ENCODE peak calls at places on chromosomes 5 and 9, in ten cellular contexts. One of them, this sample, is unnamed.

GRCh38 chr5:147576646-147577535 is 67.0 kb upstream of the DPYSL3 start:
- DNase-seq in ACHN: no peak
- DNase-seq in left ventricle myocardium inferior: peak
- DNase-seq in activated CD8-positive, alpha-beta T cell treated with anti-CD3 and anti-CD28 coated beads for 36 hours: peak
- DNase-seq in EL: peak
- DNase-seq in NCI-H1105 treated with DMSO at 0.1 percent for 48 hours: no peak
- DNase-seq in H54: peak
- DNase-seq in cardiac muscle cell: peak
- DNase-seq in iris pigment epithelial cell: peak
- DNase-seq in upper lobe of right lung: peak
- DNase-seq in this sample: peak

GRCh38 chr5:151267481-151268275 is 14.7 kb downstream of the GM2A start:
- DNase-seq in ACHN: no peak
- DNase-seq in left ventricle myocardium inferior: no peak
- DNase-seq in activated CD8-positive, alpha-beta T cell treated with anti-CD3 and anti-CD28 coated beads for 36 hours: no peak
- DNase-seq in EL: peak
- DNase-seq in NCI-H1105 treated with DMSO at 0.1 percent for 48 hours: no peak
- DNase-seq in H54: no peak
- DNase-seq in cardiac muscle cell: no peak
- DNase-seq in iris pigment epithelial cell: no peak
- DNase-seq in upper lobe of right lung: no peak
- DNase-seq in this sample: no peak

GRCh38 chr5:54703091-54703490 is 185.5 kb downstream of the SNX18 start:
- DNase-seq in ACHN: no peak
- DNase-seq in left ventricle myocardium inferior: peak
- DNase-seq in activated CD8-positive, alpha-beta T cell treated with anti-CD3 and anti-CD28 coated beads for 36 hours: no peak
- DNase-seq in EL: peak
- DNase-seq in NCI-H1105 treated with DMSO at 0.1 percent for 48 hours: no peak
- DNase-seq in H54: peak
- DNase-seq in cardiac muscle cell: peak
- DNase-seq in iris pigment epithelial cell: peak
- DNase-seq in upper lobe of right lung: no peak
- DNase-seq in this sample: peak

GRCh38 chr9:112049834-112050516 is 125.1 kb downstream of the SUSD1 start:
- DNase-seq in ACHN: no peak
- DNase-seq in left ventricle myocardium inferior: no peak
- DNase-seq in activated CD8-positive, alpha-beta T cell treated with anti-CD3 and anti-CD28 coated beads for 36 hours: no peak
- DNase-seq in EL: peak
- DNase-seq in NCI-H1105 treated with DMSO at 0.1 percent for 48 hours: peak
- DNase-seq in H54: no peak
- DNase-seq in cardiac muscle cell: peak
- DNase-seq in iris pigment epithelial cell: no peak
- DNase-seq in upper lobe of right lung: no peak
- DNase-seq in this sample: no peak

GRCh38 chr9:114247086-114247485 is 75.8 kb upstream of the ORM1 start:
- DNase-seq in ACHN: no peak
- DNase-seq in left ventricle myocardium inferior: no peak
- DNase-seq in activated CD8-positive, alpha-beta T cell treated with anti-CD3 and anti-CD28 coated beads for 36 hours: no peak
- DNase-seq in EL: no peak
- DNase-seq in NCI-H1105 treated with DMSO at 0.1 percent for 48 hours: no peak
- DNase-seq in H54: no peak
- DNase-seq in cardiac muscle cell: no peak
- DNase-seq in iris pigment epithelial cell: no peak
- DNase-seq in upper lobe of right lung: no peak
- DNase-seq in this sample: no peak

GRCh38 chr5:56060276-56061110 is 65.7 kb upstream of the IL6ST start:
- DNase-seq in ACHN: no peak
- DNase-seq in left ventricle myocardium inferior: no peak
- DNase-seq in activated CD8-positive, alpha-beta T cell treated with anti-CD3 and anti-CD28 coated beads for 36 hours: peak
- DNase-seq in EL: no peak
- DNase-seq in NCI-H1105 treated with DMSO at 0.1 percent for 48 hours: no peak
- DNase-seq in H54: no peak
- DNase-seq in cardiac muscle cell: no peak
- DNase-seq in iris pigment epithelial cell: no peak
- DNase-seq in upper lobe of right lung: no peak
- DNase-seq in this sample: no peak

GRCh38 chr5:172150514-172151425 is 37.3 kb downstream of the STK10 start:
- DNase-seq in ACHN: no peak
- DNase-seq in left ventricle myocardium inferior: peak
- DNase-seq in activated CD8-positive, alpha-beta T cell treated with anti-CD3 and anti-CD28 coated beads for 36 hours: peak
- DNase-seq in EL: peak
- DNase-seq in NCI-H1105 treated with DMSO at 0.1 percent for 48 hours: no peak
- DNase-seq in H54: no peak
- DNase-seq in cardiac muscle cell: peak
- DNase-seq in iris pigment epithelial cell: no peak
- DNase-seq in upper lobe of right lung: peak
- DNase-seq in this sample: no peak

GRCh38 chr9:127116088-127116726 is 6.2 kb downstream of the ANGPTL2 start:
- DNase-seq in ACHN: no peak
- DNase-seq in left ventricle myocardium inferior: no peak
- DNase-seq in activated CD8-positive, alpha-beta T cell treated with anti-CD3 and anti-CD28 coated beads for 36 hours: peak
- DNase-seq in EL: no peak
- DNase-seq in NCI-H1105 treated with DMSO at 0.1 percent for 48 hours: no peak
- DNase-seq in H54: no peak
- DNase-seq in cardiac muscle cell: no peak
- DNase-seq in iris pigment epithelial cell: no peak
- DNase-seq in upper lobe of right lung: peak
- DNase-seq in this sample: no peak

GRCh38 chr5:111781200-111781599 is 24.2 kb upstream of the NREP start:
- DNase-seq in ACHN: no peak
- DNase-seq in left ventricle myocardium inferior: peak
- DNase-seq in activated CD8-positive, alpha-beta T cell treated with anti-CD3 and anti-CD28 coated beads for 36 hours: no peak
- DNase-seq in EL: peak
- DNase-seq in NCI-H1105 treated with DMSO at 0.1 percent for 48 hours: no peak
- DNase-seq in H54: no peak
- DNase-seq in cardiac muscle cell: peak
- DNase-seq in iris pigment epithelial cell: peak
- DNase-seq in upper lobe of right lung: peak
- DNase-seq in this sample: no peak

GRCh38 chr5:35904443-35905132 is 33.8 kb downstream of the CAPSL start:
- DNase-seq in ACHN: no peak
- DNase-seq in left ventricle myocardium inferior: no peak
- DNase-seq in activated CD8-positive, alpha-beta T cell treated with anti-CD3 and anti-CD28 coated beads for 36 hours: peak
- DNase-seq in EL: no peak
- DNase-seq in NCI-H1105 treated with DMSO at 0.1 percent for 48 hours: no peak
- DNase-seq in H54: no peak
- DNase-seq in cardiac muscle cell: no peak
- DNase-seq in iris pigment epithelial cell: no peak
- DNase-seq in upper lobe of right lung: no peak
- DNase-seq in this sample: no peak

GRCh38 chr9:111198936-111199335 is 131.1 kb downstream of the OR2K2 start:
- DNase-seq in ACHN: no peak
- DNase-seq in left ventricle myocardium inferior: no peak
- DNase-seq in activated CD8-positive, alpha-beta T cell treated with anti-CD3 and anti-CD28 coated beads for 36 hours: no peak
- DNase-seq in EL: peak
- DNase-seq in NCI-H1105 treated with DMSO at 0.1 percent for 48 hours: no peak
- DNase-seq in H54: no peak
- DNase-seq in cardiac muscle cell: peak
- DNase-seq in iris pigment epithelial cell: peak
- DNase-seq in upper lobe of right lung: no peak
- DNase-seq in this sample: no peak

GRCh38 chr5:160213537-160213936 is 15.8 kb upstream of the FABP6 start:
- DNase-seq in ACHN: peak
- DNase-seq in left ventricle myocardium inferior: no peak
- DNase-seq in activated CD8-positive, alpha-beta T cell treated with anti-CD3 and anti-CD28 coated beads for 36 hours: no peak
- DNase-seq in EL: no peak
- DNase-seq in NCI-H1105 treated with DMSO at 0.1 percent for 48 hours: no peak
- DNase-seq in H54: peak
- DNase-seq in cardiac muscle cell: no peak
- DNase-seq in iris pigment epithelial cell: peak
- DNase-seq in upper lobe of right lung: no peak
- DNase-seq in this sample: no peak

GRCh38 chr5:78569441-78569840 is 79.1 kb downstream of the LHFPL2 start:
- DNase-seq in ACHN: no peak
- DNase-seq in left ventricle myocardium inferior: no peak
- DNase-seq in activated CD8-positive, alpha-beta T cell treated with anti-CD3 and anti-CD28 coated beads for 36 hours: no peak
- DNase-seq in EL: peak
- DNase-seq in NCI-H1105 treated with DMSO at 0.1 percent for 48 hours: peak
- DNase-seq in H54: no peak
- DNase-seq in cardiac muscle cell: peak
- DNase-seq in iris pigment epithelial cell: peak
- DNase-seq in upper lobe of right lung: no peak
- DNase-seq in this sample: peak

GRCh38 chr5:138738399-138738798 is 14.8 kb upstream of the CTNNA1 start:
- DNase-seq in ACHN: no peak
- DNase-seq in left ventricle myocardium inferior: no peak
- DNase-seq in activated CD8-positive, alpha-beta T cell treated with anti-CD3 and anti-CD28 coated beads for 36 hours: no peak
- DNase-seq in EL: no peak
- DNase-seq in NCI-H1105 treated with DMSO at 0.1 percent for 48 hours: no peak
- DNase-seq in H54: no peak
- DNase-seq in cardiac muscle cell: no peak
- DNase-seq in iris pigment epithelial cell: no peak
- DNase-seq in upper lobe of right lung: no peak
- DNase-seq in this sample: no peak

GRCh38 chr5:81825237-81825636 is 74.3 kb upstream of the SSBP2 start:
- DNase-seq in ACHN: no peak
- DNase-seq in left ventricle myocardium inferior: peak
- DNase-seq in activated CD8-positive, alpha-beta T cell treated with anti-CD3 and anti-CD28 coated beads for 36 hours: no peak
- DNase-seq in EL: peak
- DNase-seq in NCI-H1105 treated with DMSO at 0.1 percent for 48 hours: peak
- DNase-seq in H54: peak
- DNase-seq in cardiac muscle cell: peak
- DNase-seq in iris pigment epithelial cell: peak
- DNase-seq in upper lobe of right lung: no peak
- DNase-seq in this sample: peak

GRCh38 chr5:91928751-91929521 is 545.8 kb upstream of the ARRDC3 start:
- DNase-seq in ACHN: peak
- DNase-seq in left ventricle myocardium inferior: no peak
- DNase-seq in activated CD8-positive, alpha-beta T cell treated with anti-CD3 and anti-CD28 coated beads for 36 hours: no peak
- DNase-seq in EL: peak
- DNase-seq in NCI-H1105 treated with DMSO at 0.1 percent for 48 hours: peak
- DNase-seq in H54: peak
- DNase-seq in cardiac muscle cell: peak
- DNase-seq in iris pigment epithelial cell: peak
- DNase-seq in upper lobe of right lung: no peak
- DNase-seq in this sample: peak

GRCh38 chr5:177131711-177132503 is 1.7 kb upstream of the NSD1 start:
- DNase-seq in ACHN: no peak
- DNase-seq in left ventricle myocardium inferior: peak
- DNase-seq in activated CD8-positive, alpha-beta T cell treated with anti-CD3 and anti-CD28 coated beads for 36 hours: peak
- DNase-seq in EL: peak
- DNase-seq in NCI-H1105 treated with DMSO at 0.1 percent for 48 hours: no peak
- DNase-seq in H54: no peak
- DNase-seq in cardiac muscle cell: peak
- DNase-seq in iris pigment epithelial cell: no peak
- DNase-seq in upper lobe of right lung: peak
- DNase-seq in this sample: no peak

GRCh38 chr9:68507098-68507795 is 33.4 kb downstream of the TMEM252 start:
- DNase-seq in ACHN: peak
- DNase-seq in left ventricle myocardium inferior: no peak
- DNase-seq in activated CD8-positive, alpha-beta T cell treated with anti-CD3 and anti-CD28 coated beads for 36 hours: no peak
- DNase-seq in EL: peak
- DNase-seq in NCI-H1105 treated with DMSO at 0.1 percent for 48 hours: peak
- DNase-seq in H54: peak
- DNase-seq in cardiac muscle cell: peak
- DNase-seq in iris pigment epithelial cell: peak
- DNase-seq in upper lobe of right lung: no peak
- DNase-seq in this sample: peak

GRCh38 chr9:89364664-89365531 is 46.6 kb downstream of the SECISBP2 start:
- DNase-seq in ACHN: no peak
- DNase-seq in left ventricle myocardium inferior: no peak
- DNase-seq in activated CD8-positive, alpha-beta T cell treated with anti-CD3 and anti-CD28 coated beads for 36 hours: no peak
- DNase-seq in EL: no peak
- DNase-seq in NCI-H1105 treated with DMSO at 0.1 percent for 48 hours: no peak
- DNase-seq in H54: no peak
- DNase-seq in cardiac muscle cell: no peak
- DNase-seq in iris pigment epithelial cell: no peak
- DNase-seq in upper lobe of right lung: peak
- DNase-seq in this sample: no peak

GRCh38 chr5:91383956-91384300 is 811 bp upstream of the ARRDC3 start:
- DNase-seq in ACHN: no peak
- DNase-seq in left ventricle myocardium inferior: peak
- DNase-seq in activated CD8-positive, alpha-beta T cell treated with anti-CD3 and anti-CD28 coated beads for 36 hours: no peak
- DNase-seq in EL: peak
- DNase-seq in NCI-H1105 treated with DMSO at 0.1 percent for 48 hours: peak
- DNase-seq in H54: no peak
- DNase-seq in cardiac muscle cell: no peak
- DNase-seq in iris pigment epithelial cell: no peak
- DNase-seq in upper lobe of right lung: no peak
- DNase-seq in this sample: peak

GRCh38 chr9:136010615-136011341 is 49.6 kb upstream of the UBAC1 start:
- DNase-seq in ACHN: no peak
- DNase-seq in left ventricle myocardium inferior: peak
- DNase-seq in activated CD8-positive, alpha-beta T cell treated with anti-CD3 and anti-CD28 coated beads for 36 hours: no peak
- DNase-seq in EL: no peak
- DNase-seq in NCI-H1105 treated with DMSO at 0.1 percent for 48 hours: no peak
- DNase-seq in H54: no peak
- DNase-seq in cardiac muscle cell: no peak
- DNase-seq in iris pigment epithelial cell: no peak
- DNase-seq in upper lobe of right lung: no peak
- DNase-seq in this sample: no peak

GRCh38 chr5:10030219-10030831 is 219.4 kb downstream of the ATPSCKMT start:
- DNase-seq in ACHN: peak
- DNase-seq in left ventricle myocardium inferior: no peak
- DNase-seq in activated CD8-positive, alpha-beta T cell treated with anti-CD3 and anti-CD28 coated beads for 36 hours: no peak
- DNase-seq in EL: peak
- DNase-seq in NCI-H1105 treated with DMSO at 0.1 percent for 48 hours: no peak
- DNase-seq in H54: no peak
- DNase-seq in cardiac muscle cell: peak
- DNase-seq in iris pigment epithelial cell: peak
- DNase-seq in upper lobe of right lung: no peak
- DNase-seq in this sample: peak

GRCh38 chr5:43947870-43948269 is 344.9 kb downstream of the NNT start:
- DNase-seq in ACHN: no peak
- DNase-seq in left ventricle myocardium inferior: no peak
- DNase-seq in activated CD8-positive, alpha-beta T cell treated with anti-CD3 and anti-CD28 coated beads for 36 hours: no peak
- DNase-seq in EL: no peak
- DNase-seq in NCI-H1105 treated with DMSO at 0.1 percent for 48 hours: no peak
- DNase-seq in H54: no peak
- DNase-seq in cardiac muscle cell: no peak
- DNase-seq in iris pigment epithelial cell: no peak
- DNase-seq in upper lobe of right lung: no peak
- DNase-seq in this sample: no peak

GRCh38 chr5:128407956-128408355 is 130.1 kb downstream of the FBN2 start:
- DNase-seq in ACHN: no peak
- DNase-seq in left ventricle myocardium inferior: no peak
- DNase-seq in activated CD8-positive, alpha-beta T cell treated with anti-CD3 and anti-CD28 coated beads for 36 hours: no peak
- DNase-seq in EL: no peak
- DNase-seq in NCI-H1105 treated with DMSO at 0.1 percent for 48 hours: no peak
- DNase-seq in H54: no peak
- DNase-seq in cardiac muscle cell: no peak
- DNase-seq in iris pigment epithelial cell: peak
- DNase-seq in upper lobe of right lung: no peak
- DNase-seq in this sample: no peak

GRCh38 chr9:99485461-99485860 is 263.4 kb downstream of the SEC61B start:
- DNase-seq in ACHN: no peak
- DNase-seq in left ventricle myocardium inferior: no peak
- DNase-seq in activated CD8-positive, alpha-beta T cell treated with anti-CD3 and anti-CD28 coated beads for 36 hours: no peak
- DNase-seq in EL: peak
- DNase-seq in NCI-H1105 treated with DMSO at 0.1 percent for 48 hours: no peak
- DNase-seq in H54: no peak
- DNase-seq in cardiac muscle cell: peak
- DNase-seq in iris pigment epithelial cell: peak
- DNase-seq in upper lobe of right lung: no peak
- DNase-seq in this sample: no peak

GRCh38 chr9:129918296-129918950 is 83.2 kb downstream of the USP20 start:
- DNase-seq in ACHN: no peak
- DNase-seq in left ventricle myocardium inferior: no peak
- DNase-seq in activated CD8-positive, alpha-beta T cell treated with anti-CD3 and anti-CD28 coated beads for 36 hours: no peak
- DNase-seq in EL: no peak
- DNase-seq in NCI-H1105 treated with DMSO at 0.1 percent for 48 hours: no peak
- DNase-seq in H54: no peak
- DNase-seq in cardiac muscle cell: no peak
- DNase-seq in iris pigment epithelial cell: no peak
- DNase-seq in upper lobe of right lung: no peak
- DNase-seq in this sample: no peak

GRCh38 chr9:75633658-75634057 is 256.8 kb upstream of the PCSK5 start:
- DNase-seq in ACHN: no peak
- DNase-seq in left ventricle myocardium inferior: no peak
- DNase-seq in activated CD8-positive, alpha-beta T cell treated with anti-CD3 and anti-CD28 coated beads for 36 hours: no peak
- DNase-seq in EL: no peak
- DNase-seq in NCI-H1105 treated with DMSO at 0.1 percent for 48 hours: no peak
- DNase-seq in H54: no peak
- DNase-seq in cardiac muscle cell: no peak
- DNase-seq in iris pigment epithelial cell: no peak
- DNase-seq in upper lobe of right lung: no peak
- DNase-seq in this sample: no peak

GRCh38 chr9:98287383-98287782 is 31.9 kb upstream of the TBC1D2 start:
- DNase-seq in ACHN: no peak
- DNase-seq in left ventricle myocardium inferior: no peak
- DNase-seq in activated CD8-positive, alpha-beta T cell treated with anti-CD3 and anti-CD28 coated beads for 36 hours: no peak
- DNase-seq in EL: peak
- DNase-seq in NCI-H1105 treated with DMSO at 0.1 percent for 48 hours: no peak
- DNase-seq in H54: peak
- DNase-seq in cardiac muscle cell: no peak
- DNase-seq in iris pigment epithelial cell: no peak
- DNase-seq in upper lobe of right lung: no peak
- DNase-seq in this sample: peak